ENCODE peak calls at places on chromosomes 2 and 18, in eight cellular contexts. B is epithelial cell of esophagus; X is tibial artery; R is CD8-positive, alpha-beta T cell; D is progenitor cell of endocrine pancreas; U is RWPE1; A is osteocyte; Z is esophagus squamous epithelium. G is an unnamed sample.

GRCh38 chr2:118227698-118228508 is 139.6 kb downstream of the INSIG2 start:
- DNase-seq in B (peak; percentile 65), X (no peak), R (no peak), D (no peak), U (no peak), A (no peak), Z (no peak), G (no peak)

GRCh38 chr2:181780159-181781081 is 100.1 kb upstream of the NEUROD1 start:
- DNase-seq in B (peak; percentile 39), X (no peak), R (no peak), D (no peak), U (no peak), A (no peak), Z (no peak), G (no peak)

GRCh38 chr2:220198911-220199310 is 571.5 kb downstream of the SLC4A3 start:
- DNase-seq in B (peak; percentile 98), X (peak; percentile 29), R (no peak), D (no peak), U (peak; percentile 94), A (no peak), Z (no peak), G (no peak)

GRCh38 chr2:45009303-45009927 is at the start of gene SIX2:
- DNase-seq in B (peak; percentile 99), X (peak; percentile 95), R (no peak), D (peak; percentile 79), U (peak; percentile 99), A (peak; percentile 100), Z (no peak), G (no peak)

GRCh38 chr2:234679766-234680687 is 183.1 kb upstream of the ARL4C start:
- DNase-seq in B (peak; percentile 81), X (peak; percentile 81), R (no peak), D (no peak), U (peak; percentile 74), A (peak; percentile 71), Z (no peak), G (no peak)

GRCh38 chr2:72081450-72081849 is 66.2 kb downstream of the CYP26B1 start:
- DNase-seq in B (peak; percentile 38), X (no peak), R (no peak), D (no peak), U (no peak), A (no peak), Z (no peak), G (no peak)

GRCh38 chr2:150643106-150643730 is 155.8 kb upstream of the RND3 start:
- DNase-seq in B (peak; percentile 12), X (no peak), R (no peak), D (no peak), U (no peak), A (no peak), Z (no peak), G (no peak)

GRCh38 chr2:48448274-48449061 is 81.5 kb upstream of the STON1 start:
- DNase-seq in B (peak; percentile 53), X (no peak), R (no peak), D (no peak), U (peak; percentile 6), A (no peak), Z (no peak), G (no peak)

GRCh38 chr2:98898423-98898841 is 37.6 kb downstream of the CRACDL start:
- DNase-seq in B (no peak), X (no peak), R (no peak), D (no peak), U (no peak), A (peak; percentile 73), Z (no peak), G (no peak)

GRCh38 chr2:36277146-36277808 is 78.3 kb upstream of the CRIM1 start:
- DNase-seq in B (peak; percentile 98), X (no peak), R (no peak), D (no peak), U (peak; percentile 51), A (no peak), Z (no peak), G (no peak)

GRCh38 chr2:200575957-200576356 is 9.9 kb upstream of the AOX1 start:
- DNase-seq in B (no peak), X (no peak), R (no peak), D (no peak), U (peak; percentile 25), A (no peak), Z (no peak), G (no peak)
- TF ChIP-seq CTCF in B (peak; percentile 23), X (no peak), R (peak; percentile 57), D (peak; percentile 51), U (peak; percentile 33), A (peak; percentile 55), Z (peak; percentile 26), G (peak; percentile 42)

GRCh38 chr2:69157441-69157840 is 144.5 kb downstream of the ANTXR1 start:
- DNase-seq in B (no peak), X (no peak), R (no peak), D (no peak), U (no peak), A (no peak), Z (no peak), G (no peak)

GRCh38 chr2:69162121-69162520 is 149.1 kb downstream of the ANTXR1 start:
- DNase-seq in B (no peak), X (no peak), R (no peak), D (no peak), U (no peak), A (no peak), Z (no peak), G (no peak)

GRCh38 chr2:69156624-69157023 is 143.6 kb downstream of the ANTXR1 start:
- DNase-seq in B (no peak), X (no peak), R (no peak), D (no peak), U (no peak), A (no peak), Z (no peak), G (no peak)

GRCh38 chr2:69163109-69163508 is 150.1 kb downstream of the ANTXR1 start:
- DNase-seq in B (peak; percentile 78), X (peak; percentile 52), R (no peak), D (no peak), U (peak; percentile 59), A (no peak), Z (no peak), G (no peak)

GRCh38 chr2:69159988-69160387 is 147.0 kb downstream of the ANTXR1 start:
- DNase-seq in B (peak; percentile 69), X (no peak), R (no peak), D (no peak), U (peak; percentile 85), A (no peak), Z (no peak), G (no peak)
- TF ChIP-seq CTCF in B (peak; percentile 46), X (no peak), R (no peak), D (peak; percentile 11), U (peak; percentile 63), A (no peak), Z (peak; percentile 67), G (no peak)

GRCh38 chr2:37809931-37810570 is 115.0 kb upstream of the RMDN2 start:
- DNase-seq in B (no peak), X (no peak), R (no peak), D (no peak), U (no peak), A (no peak), Z (no peak), G (no peak)

GRCh38 chr2:37809525-37809924 is 115.6 kb upstream of the RMDN2 start:
- DNase-seq in B (peak; percentile 59), X (no peak), R (no peak), D (no peak), U (no peak), A (no peak), Z (no peak), G (no peak)

GRCh38 chr2:37816036-37816435 is 109.1 kb upstream of the RMDN2 start:
- DNase-seq in B (no peak), X (no peak), R (no peak), D (no peak), U (no peak), A (no peak), Z (no peak), G (no peak)

GRCh38 chr2:37812941-37813730 is 112.0 kb upstream of the RMDN2 start:
- DNase-seq in B (no peak), X (no peak), R (no peak), D (no peak), U (no peak), A (no peak), Z (no peak), G (no peak)

DNA sequence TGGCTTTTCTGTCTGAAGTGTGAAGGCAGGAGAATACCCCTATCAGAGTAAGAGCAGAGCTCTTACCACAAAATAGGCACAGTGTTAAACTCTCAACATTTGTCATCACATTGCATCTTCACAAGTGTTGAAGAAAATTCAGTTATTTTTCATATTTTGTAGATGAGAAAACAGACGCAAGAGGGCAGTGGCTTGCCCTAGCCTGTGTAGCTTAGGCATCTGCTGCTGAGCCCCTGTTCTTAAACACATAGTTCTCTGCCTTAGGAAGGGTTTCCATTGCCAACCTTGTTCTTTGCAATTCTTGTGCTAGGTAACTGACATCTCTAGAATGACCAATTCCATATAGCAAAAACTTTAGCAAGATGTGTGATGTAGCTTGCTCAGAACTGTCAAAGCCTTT is 112.7 kb upstream of the RMDN2 start:
- DNase-seq in B (no peak), X (no peak), R (no peak), D (no peak), U (no peak), A (no peak), Z (no peak), G (no peak)
- TF ChIP-seq CTCF in B (peak; percentile 17), X (no peak), R (no peak), D (no peak), U (no peak), A (no peak), Z (no peak), G (no peak)

DNA sequence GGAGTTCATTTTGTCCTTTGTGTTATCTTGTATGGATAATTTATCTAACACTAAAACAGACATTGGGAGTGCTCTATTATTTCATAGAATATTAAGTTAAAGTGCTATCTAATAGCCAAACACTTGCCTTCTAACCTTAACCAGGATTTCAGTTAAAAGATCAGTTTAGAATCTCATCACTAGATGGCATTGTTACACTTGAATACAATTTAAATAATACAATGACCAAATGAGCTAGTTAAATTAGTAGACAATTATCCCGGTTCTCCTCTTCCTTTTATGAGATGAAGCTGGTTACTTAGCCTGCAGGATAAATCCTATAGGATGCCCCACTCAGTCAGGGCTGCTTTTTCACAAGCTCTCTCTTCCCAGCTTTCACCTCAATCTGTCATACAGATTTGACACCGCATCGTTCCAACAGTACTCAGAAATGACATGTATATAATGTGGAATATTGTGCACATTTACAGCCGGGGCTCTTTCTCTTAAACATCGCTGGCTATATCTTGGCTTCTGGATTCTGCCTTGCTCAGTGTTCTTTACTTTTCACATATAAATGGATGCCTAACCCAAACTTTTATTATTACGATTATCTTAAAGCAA is 678.8 kb downstream of the KCNJ3 start:
- DNase-seq in B (peak; percentile 50), X (no peak), R (no peak), D (no peak), U (peak; percentile 2), A (no peak), Z (no peak), G (no peak)
- TF ChIP-seq CTCF in B (peak; percentile 32), X (peak; percentile 26), R (no peak), D (peak; percentile 64), U (peak; percentile 41), A (peak; percentile 55), Z (peak; percentile 29), G (no peak)

GRCh38 chr18:36212301-36212977 is 25.1 kb downstream of the MOCOS start:
- DNase-seq in B (no peak), X (no peak), R (no peak), D (no peak), U (no peak), A (peak; percentile 59), Z (no peak), G (no peak)
- TF ChIP-seq CTCF in B (no peak), X (no peak), R (no peak), D (no peak), U (no peak), A (peak; percentile 36), Z (no peak), G (no peak)

G was measured in natural killer cell.